ENCODE peak calls at places on chromosomes 7 and 10, in nine cellular contexts. E, A, K, P, C, L, W, U and O are unnamed samples.

GRCh38 chr10:11192304-11193018 is 174.8 kb downstream of the CELF2 start:
- DNase-seq in E (no peak), A (no peak), K (no peak), P (no peak), C (no peak), L (no peak), W (no peak), U (no peak), O (no peak)

GRCh38 chr10:63763744-63764143 is 242.5 kb downstream of the REEP3 start:
- DNase-seq in E (no peak), A (no peak), K (no peak), P (peak; percentile 20), C (no peak), L (no peak), W (no peak), U (no peak), O (no peak)

GRCh38 chr10:48252354-48252650 is 22.2 kb downstream of the FRMPD2 start:
- DNase-seq in E (no peak), A (no peak), K (no peak), P (no peak), C (no peak), L (no peak), W (no peak), U (no peak), O (no peak)

GRCh38 chr7:50653997-50654425 is 88.8 kb upstream of the DDC start:
- DNase-seq in E (no peak), A (peak; percentile 61), K (no peak), P (no peak), C (no peak), L (no peak), W (no peak), U (no peak), O (no peak)

GRCh38 chr7:112072541-112073245 is 133.5 kb downstream of the DOCK4 start:
- DNase-seq in E (no peak), A (no peak), K (no peak), P (no peak), C (no peak), L (no peak), W (no peak), U (no peak), O (no peak)

GRCh38 chr7:71694678-71695077 is 562.7 kb downstream of the GALNT17 start:
- DNase-seq in E (no peak), A (no peak), K (no peak), P (no peak), C (no peak), L (no peak), W (no peak), U (no peak), O (no peak)

GRCh38 chr7:2279873-2280272 is 34.4 kb downstream of the SNX8 start:
- DNase-seq in E (no peak), A (no peak), K (no peak), P (no peak), C (no peak), L (no peak), W (no peak), U (no peak), O (no peak)

GRCh38 chr7:4307645-4308590 is 374.2 kb upstream of the FOXK1 start:
- DNase-seq in E (no peak), A (no peak), K (no peak), P (no peak), C (no peak), L (no peak), W (no peak), U (no peak), O (no peak)

GRCh38 chr10:112955736-112956421 is 5.8 kb downstream of the TCF7L2 start:
- DNase-seq in E (no peak), A (peak; percentile 32), K (no peak), P (peak; percentile 90), C (no peak), L (no peak), W (no peak), U (no peak), O (no peak)

GRCh38 chr7:157474685-157475084 is 137.9 kb downstream of the DNAJB6 start:
- DNase-seq in E (no peak), A (no peak), K (no peak), P (no peak), C (no peak), L (no peak), W (peak; percentile 72), U (peak; percentile 60), O (peak; percentile 67)

GRCh38 chr7:140593583-140593982 is 47.0 kb downstream of the DENND2A start:
- DNase-seq in E (no peak), A (no peak), K (no peak), P (no peak), C (no peak), L (no peak), W (no peak), U (no peak), O (no peak)

GRCh38 chr10:97321807-97322195 is 2.7 kb downstream of the FRAT1 start:
- DNase-seq in E (no peak), A (no peak), K (no peak), P (no peak), C (no peak), L (no peak), W (no peak), U (no peak), O (no peak)

GRCh38 chr10:45253183-45253914 is 62.1 kb downstream of the OR13A1 start:
- DNase-seq in E (no peak), A (no peak), K (no peak), P (no peak), C (no peak), L (no peak), W (no peak), U (no peak), O (no peak)

GRCh38 chr7:26603631-26604030 is 260.8 kb downstream of the SKAP2 start:
- DNase-seq in E (peak; percentile 46), A (peak; percentile 31), K (no peak), P (peak; percentile 16), C (no peak), L (no peak), W (no peak), U (no peak), O (no peak)

GRCh38 chr7:26598867-26599266 is 265.5 kb downstream of the SKAP2 start:
- DNase-seq in E (no peak), A (no peak), K (no peak), P (no peak), C (no peak), L (no peak), W (no peak), U (no peak), O (no peak)

DNA sequence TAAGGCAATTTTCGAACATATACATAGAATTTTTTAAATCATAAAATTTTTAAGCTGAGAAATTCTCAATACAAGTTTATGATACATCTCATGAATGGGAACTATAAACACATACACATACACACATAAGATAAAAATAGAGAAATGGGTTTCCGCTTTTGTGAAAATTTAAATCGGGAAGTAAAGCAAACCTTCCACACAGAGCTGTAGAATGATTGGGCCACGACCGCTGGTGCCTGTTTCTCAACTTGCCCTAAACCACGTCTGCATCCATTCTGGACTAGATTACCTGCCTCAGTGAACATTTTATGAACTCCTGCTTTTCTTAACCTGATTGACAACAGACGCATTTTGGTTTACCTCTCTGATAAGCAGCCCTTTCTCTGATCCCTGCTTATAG is 264.4 kb downstream of the SKAP2 start:
- DNase-seq in E (no peak), A (no peak), K (no peak), P (no peak), C (no peak), L (no peak), W (no peak), U (no peak), O (no peak)
- TF ChIP-seq CTCF in E (no peak), A (no peak), K (no peak), P (no peak), C (no peak), L (no peak), W (no peak), U (no peak), O (no peak)

GRCh38 chr7:26291699-26292538 is at the start of gene SNX10:
- DNase-seq in E (no peak), A (peak; percentile 79), K (peak; percentile 61), P (peak; percentile 45), C (peak; percentile 27), L (no peak), W (no peak), U (peak; percentile 60), O (no peak)
- TF ChIP-seq CTCF in E (peak; percentile 76), A (no peak), K (no peak), P (no peak), C (no peak), L (no peak), W (no peak), U (no peak), O (no peak)

DNA sequence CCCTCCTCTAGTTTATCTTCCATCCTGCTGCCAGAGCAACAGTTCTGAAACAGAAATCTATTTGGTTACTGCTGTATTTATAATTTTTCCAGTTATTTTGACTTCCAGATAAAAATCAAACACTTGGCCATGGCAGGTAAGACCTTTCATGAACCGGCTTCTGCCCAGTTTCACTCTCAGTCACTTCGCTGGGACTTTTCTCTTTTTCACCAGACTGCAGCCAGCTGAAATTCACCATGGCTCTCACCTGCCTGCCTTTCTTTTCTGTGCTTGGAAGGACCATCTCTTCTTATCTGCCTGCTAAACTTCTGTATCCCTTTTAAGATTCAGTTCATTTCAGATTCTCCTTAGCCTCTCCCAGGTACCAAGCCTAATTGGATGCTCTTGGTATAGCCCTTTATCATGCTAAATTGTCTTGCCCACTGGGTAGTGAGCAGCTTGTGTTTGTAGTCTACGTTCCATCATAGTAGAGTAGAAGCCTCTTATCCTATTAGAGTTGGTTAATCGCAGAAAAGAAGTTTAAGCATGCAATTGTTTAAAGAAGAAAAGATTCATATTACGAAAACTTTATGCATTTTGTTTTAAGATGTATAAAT is 71.7 kb downstream of the TAF3 start:
- DNase-seq in E (no peak), A (no peak), K (no peak), P (no peak), C (no peak), L (no peak), W (no peak), U (no peak), O (no peak)
- TF ChIP-seq CTCF in E (no peak), A (no peak), K (no peak), P (no peak), C (no peak), L (no peak), W (no peak), U (no peak), O (no peak)

GRCh38 chr10:23534761-23535160 is 95.9 kb downstream of the OTUD1 start:
- DNase-seq in E (no peak), A (no peak), K (no peak), P (no peak), C (no peak), L (no peak), W (no peak), U (no peak), O (no peak)

GRCh38 chr10:23533212-23533611 is 94.3 kb downstream of the OTUD1 start:
- DNase-seq in E (no peak), A (no peak), K (no peak), P (no peak), C (no peak), L (no peak), W (no peak), U (no peak), O (no peak)

GRCh38 chr10:23538968-23539367 is 100.1 kb downstream of the OTUD1 start:
- DNase-seq in E (no peak), A (peak; percentile 7), K (no peak), P (no peak), C (no peak), L (no peak), W (no peak), U (no peak), O (no peak)

GRCh38 chr10:23534328-23534727 is 95.5 kb downstream of the OTUD1 start:
- DNase-seq in E (no peak), A (no peak), K (no peak), P (no peak), C (no peak), L (no peak), W (no peak), U (no peak), O (no peak)

GRCh38 chr10:23535381-23535780 is 96.5 kb downstream of the OTUD1 start:
- DNase-seq in E (no peak), A (no peak), K (no peak), P (no peak), C (no peak), L (no peak), W (no peak), U (no peak), O (no peak)
- TF ChIP-seq CTCF in E (peak; percentile 43), A (no peak), K (no peak), P (no peak), C (no peak), L (no peak), W (no peak), U (no peak), O (no peak)